ENCODE peak calls at places on chromosomes 16 and 17, in four cellular contexts. One of them, this sample, is unnamed.

GRCh38 chr16:58026705-58027340 is 1.3 kb downstream of the MMP15 start:
- DNase-seq in HCT116: no peak
- DNase-seq in H1: no peak
- DNase-seq in SK-N-SH: peak
- DNase-seq in this sample: no peak

GRCh38 chr16:84959045-84959576 is 52.2 kb downstream of the ZDHHC7 start:
- DNase-seq in SK-N-SH: no peak
- DNase-seq in HCT116: no peak
- DNase-seq in H1: no peak
- DNase-seq in this sample: no peak

GRCh38 chr17:67434061-67434525 is 57.0 kb downstream of the PITPNC1 start:
- DNase-seq in SK-N-SH: no peak
- DNase-seq in H1: no peak
- DNase-seq in HCT116: no peak
- DNase-seq in this sample: no peak

GRCh38 chr17:75652934-75653549 is 13.9 kb downstream of the RECQL5 start:
- DNase-seq in SK-N-SH: peak
- DNase-seq in HCT116: no peak
- DNase-seq in H1: no peak
- DNase-seq in this sample: no peak

GRCh38 chr17:8386841-8387240 is 3.8 kb upstream of the RPL26 start:
- DNase-seq in HCT116: no peak
- DNase-seq in SK-N-SH: no peak
- DNase-seq in H1: no peak
- DNase-seq in this sample: no peak

GRCh38 chr17:60128171-60128859 is 21.5 kb upstream of the CA4 start:
- DNase-seq in H1: no peak
- DNase-seq in SK-N-SH: peak
- DNase-seq in HCT116: no peak
- DNase-seq in this sample: no peak

GRCh38 chr16:71917900-71918299 is 22.6 kb downstream of the IST1 start:
- DNase-seq in H1: no peak
- DNase-seq in SK-N-SH: no peak
- DNase-seq in HCT116: no peak
- DNase-seq in this sample: no peak

GRCh38 chr17:46763416-46763815 is 55.1 kb downstream of the WNT3 start:
- DNase-seq in SK-N-SH: no peak
- DNase-seq in H1: no peak
- DNase-seq in HCT116: no peak
- DNase-seq in this sample: no peak

GRCh38 chr17:77527394-77527793 is 386.6 kb downstream of the SEC14L1 start:
- DNase-seq in H1: no peak
- DNase-seq in SK-N-SH: no peak
- DNase-seq in HCT116: no peak
- DNase-seq in this sample: no peak

GRCh38 chr17:76735006-76735405 is 2.1 kb downstream of the SRSF2 start:
- DNase-seq in SK-N-SH: no peak
- DNase-seq in HCT116: no peak
- DNase-seq in H1: no peak
- DNase-seq in this sample: no peak

GRCh38 chr16:920722-921121 is 50.1 kb downstream of the LMF1 start:
- DNase-seq in HCT116: no peak
- DNase-seq in SK-N-SH: no peak
- DNase-seq in H1: no peak
- DNase-seq in this sample: no peak

GRCh38 chr16:84841787-84842300 is 22.1 kb downstream of the CRISPLD2 start:
- DNase-seq in SK-N-SH: peak
- DNase-seq in H1: peak
- DNase-seq in HCT116: peak
- DNase-seq in this sample: no peak

GRCh38 chr17:70172921-70173320 is 3.6 kb downstream of the KCNJ2 start:
- DNase-seq in SK-N-SH: no peak
- DNase-seq in H1: no peak
- DNase-seq in HCT116: no peak
- DNase-seq in this sample: no peak

GRCh38 chr17:8941980-8942617 is 23.4 kb downstream of the PIK3R5 start:
- DNase-seq in H1: no peak
- DNase-seq in HCT116: no peak
- DNase-seq in SK-N-SH: no peak
- DNase-seq in this sample: no peak

GRCh38 chr16:11249233-11250061 is 6.6 kb downstream of the SOCS1 start:
- DNase-seq in SK-N-SH: no peak
- DNase-seq in HCT116: no peak
- DNase-seq in H1: no peak
- DNase-seq in this sample: no peak

GRCh38 chr16:31267332-31268032 is 7.7 kb downstream of the ITGAM start:
- DNase-seq in HCT116: no peak
- DNase-seq in H1: no peak
- DNase-seq in SK-N-SH: no peak
- DNase-seq in this sample: no peak

GRCh38 chr16:31488630-31489564 is 6.0 kb downstream of the SLC5A2 start:
- DNase-seq in H1: no peak
- DNase-seq in HCT116: no peak
- DNase-seq in SK-N-SH: no peak
- DNase-seq in this sample: no peak

GRCh38 chr17:79666111-79666510 is 55.3 kb upstream of the RBFOX3 start:
- DNase-seq in H1: no peak
- DNase-seq in SK-N-SH: no peak
- DNase-seq in HCT116: no peak
- DNase-seq in this sample: no peak

GRCh38 chr16:2152695-2153506 is 2.7 kb upstream of the TRAF7 start:
- DNase-seq in HCT116: no peak
- DNase-seq in SK-N-SH: no peak
- DNase-seq in H1: no peak
- DNase-seq in this sample: no peak

GRCh38 chr16:69567031-69567680 is 1.4 kb downstream of the NFAT5 start:
- DNase-seq in SK-N-SH: peak
- DNase-seq in H1: no peak
- DNase-seq in HCT116: no peak
- DNase-seq in this sample: no peak

GRCh38 chr17:43027091-43028032 is 2.3 kb downstream of the RND2 start:
- DNase-seq in HCT116: no peak
- DNase-seq in SK-N-SH: no peak
- DNase-seq in H1: no peak
- DNase-seq in this sample: no peak

GRCh38 chr17:17028878-17029535 is 13.2 kb upstream of the MPRIP start:
- DNase-seq in HCT116: no peak
- DNase-seq in SK-N-SH: no peak
- DNase-seq in H1: no peak
- DNase-seq in this sample: no peak

GRCh38 chr17:37101306-37101705 is 152.6 kb downstream of the AATF start:
- DNase-seq in H1: no peak
- DNase-seq in HCT116: no peak
- DNase-seq in SK-N-SH: no peak
- DNase-seq in this sample: no peak

GRCh38 chr16:70661918-70662641 is 15.7 kb downstream of the IL34 start:
- DNase-seq in HCT116: no peak
- DNase-seq in SK-N-SH: peak
- DNase-seq in H1: no peak
- DNase-seq in this sample: no peak

GRCh38 chr17:74218436-74218835 is 5.1 kb downstream of the TTYH2 start:
- DNase-seq in H1: no peak
- DNase-seq in HCT116: no peak
- DNase-seq in SK-N-SH: peak
- DNase-seq in this sample: no peak

GRCh38 chr16:12060751-12061150 is 84.2 kb downstream of the SNX29 start:
- DNase-seq in H1: no peak
- DNase-seq in SK-N-SH: no peak
- DNase-seq in HCT116: no peak
- DNase-seq in this sample: peak

GRCh38 chr16:15979801-15980200 is 30.4 kb downstream of the ABCC1 start:
- DNase-seq in SK-N-SH: no peak
- DNase-seq in HCT116: no peak
- DNase-seq in H1: no peak
- DNase-seq in this sample: no peak

GRCh38 chr17:67554634-67555033 is 163.1 kb upstream of the NOL11 start:
- DNase-seq in H1: no peak
- DNase-seq in SK-N-SH: no peak
- DNase-seq in HCT116: no peak
- DNase-seq in this sample: no peak

GRCh38 chr17:40486513-40487370 is 14.7 kb downstream of the TNS4 start:
- DNase-seq in HCT116: peak
- DNase-seq in SK-N-SH: no peak
- DNase-seq in H1: no peak
- DNase-seq in this sample: no peak

GRCh38 chr16:46620265-46621005 is 744 bp downstream of the SHCBP1 start:
- DNase-seq in HCT116: no peak
- DNase-seq in SK-N-SH: no peak
- DNase-seq in H1: no peak
- DNase-seq in this sample: no peak

GRCh38 chr16:79625738-79626137 is 25.2 kb upstream of the MAF start:
- DNase-seq in H1: no peak
- DNase-seq in SK-N-SH: no peak
- DNase-seq in HCT116: no peak
- DNase-seq in this sample: no peak

GRCh38 chr17:53336281-53336680 is 486.4 kb upstream of the KIF2B start:
- DNase-seq in H1: no peak
- DNase-seq in HCT116: no peak
- DNase-seq in SK-N-SH: no peak
- DNase-seq in this sample: no peak

GRCh38 chr17:73754886-73755285 is 110.6 kb upstream of the SDK2 start:
- DNase-seq in SK-N-SH: no peak
- DNase-seq in HCT116: no peak
- DNase-seq in H1: no peak
- DNase-seq in this sample: no peak

GRCh38 chr16:30997000-30997886 is 12.2 kb downstream of the HSD3B7 start:
- DNase-seq in HCT116: peak
- DNase-seq in SK-N-SH: peak
- DNase-seq in H1: peak
- DNase-seq in this sample: peak

GRCh38 chr17:72427761-72428109 is 306.9 kb downstream of the SOX9 start:
- DNase-seq in HCT116: no peak
- DNase-seq in H1: no peak
- DNase-seq in SK-N-SH: no peak
- DNase-seq in this sample: no peak

GRCh38 chr17:72426321-72426720 is 305.5 kb downstream of the SOX9 start:
- DNase-seq in SK-N-SH: no peak
- DNase-seq in H1: no peak
- DNase-seq in HCT116: no peak
- DNase-seq in this sample: no peak

GRCh38 chr17:72425796-72426173 is 305.0 kb downstream of the SOX9 start:
- DNase-seq in H1: no peak
- DNase-seq in SK-N-SH: no peak
- DNase-seq in HCT116: no peak
- DNase-seq in this sample: no peak

GRCh38 chr17:72425133-72425795 is 304.4 kb downstream of the SOX9 start:
- DNase-seq in SK-N-SH: no peak
- DNase-seq in H1: no peak
- DNase-seq in HCT116: no peak
- DNase-seq in this sample: no peak

GRCh38 chr17:72426948-72427760 is 306.3 kb downstream of the SOX9 start:
- DNase-seq in SK-N-SH: peak
- DNase-seq in HCT116: no peak
- DNase-seq in H1: no peak
- DNase-seq in this sample: no peak
- TF ChIP-seq JUND in SK-N-SH: no peak
- TF ChIP-seq JUND in HCT116: no peak
- TF ChIP-seq JUND in H1: no peak
- TF ChIP-seq JUND in this sample: no peak

GRCh38 chr17:57444632-57445031 is 188.3 kb downstream of the MSI2 start:
- DNase-seq in HCT116: no peak
- DNase-seq in SK-N-SH: no peak
- DNase-seq in H1: no peak
- DNase-seq in this sample: no peak

GRCh38 chr17:57443781-57444180 is 187.5 kb downstream of the MSI2 start:
- DNase-seq in SK-N-SH: no peak
- DNase-seq in H1: no peak
- DNase-seq in HCT116: no peak
- DNase-seq in this sample: no peak

GRCh38 chr17:57442401-57442823 is 186.1 kb downstream of the MSI2 start:
- DNase-seq in H1: no peak
- DNase-seq in SK-N-SH: no peak
- DNase-seq in HCT116: no peak
- DNase-seq in this sample: no peak

GRCh38 chr17:57441270-57441600 is 184.9 kb downstream of the MSI2 start:
- DNase-seq in H1: no peak
- DNase-seq in SK-N-SH: no peak
- DNase-seq in HCT116: no peak
- DNase-seq in this sample: no peak

GRCh38 chr17:57442914-57443571 is 186.7 kb downstream of the MSI2 start:
- DNase-seq in H1: no peak
- DNase-seq in SK-N-SH: no peak
- DNase-seq in HCT116: no peak
- DNase-seq in this sample: no peak
- TF ChIP-seq JUND in H1: no peak
- TF ChIP-seq JUND in SK-N-SH: no peak
- TF ChIP-seq JUND in HCT116: no peak
- TF ChIP-seq JUND in this sample: no peak

DNA sequence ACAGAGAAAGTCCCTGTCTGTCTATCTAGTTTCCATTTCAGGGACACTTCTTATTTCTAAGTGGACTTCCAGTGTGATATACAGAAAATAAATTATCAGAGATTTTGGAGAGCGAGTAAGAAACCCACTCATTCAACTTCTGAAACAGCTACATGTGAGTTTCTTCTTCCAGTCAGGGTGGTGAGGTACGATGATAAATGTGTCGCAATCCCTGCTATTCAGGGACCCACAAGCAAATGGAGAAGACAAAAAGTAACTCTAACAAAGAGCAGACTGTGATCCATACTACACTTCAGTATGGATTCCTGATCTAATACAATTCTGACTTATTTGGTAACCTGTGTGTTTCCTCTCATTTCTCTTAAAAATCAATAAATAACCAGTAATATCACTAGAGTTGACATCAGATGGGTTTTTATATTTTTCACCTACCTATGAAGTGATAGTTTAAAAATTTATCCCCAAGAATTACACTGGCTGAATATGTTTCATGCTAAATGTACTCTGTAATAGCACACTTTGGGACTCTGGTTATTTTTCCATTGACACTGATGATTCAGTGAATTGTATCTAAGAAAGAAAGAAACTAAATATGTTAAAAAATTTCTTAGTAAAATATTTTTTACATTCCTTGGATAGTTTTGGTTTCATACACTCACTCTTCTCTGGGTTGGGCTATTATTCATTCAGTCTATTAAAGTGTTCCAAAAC is 16.9 kb downstream of the CNTNAP4 start:
- DNase-seq in SK-N-SH: no peak
- DNase-seq in HCT116: no peak
- DNase-seq in H1: no peak
- DNase-seq in this sample: no peak
- TF ChIP-seq JUND in SK-N-SH: no peak
- TF ChIP-seq JUND in HCT116: no peak
- TF ChIP-seq JUND in H1: no peak
- TF ChIP-seq JUND in this sample: no peak

DNA sequence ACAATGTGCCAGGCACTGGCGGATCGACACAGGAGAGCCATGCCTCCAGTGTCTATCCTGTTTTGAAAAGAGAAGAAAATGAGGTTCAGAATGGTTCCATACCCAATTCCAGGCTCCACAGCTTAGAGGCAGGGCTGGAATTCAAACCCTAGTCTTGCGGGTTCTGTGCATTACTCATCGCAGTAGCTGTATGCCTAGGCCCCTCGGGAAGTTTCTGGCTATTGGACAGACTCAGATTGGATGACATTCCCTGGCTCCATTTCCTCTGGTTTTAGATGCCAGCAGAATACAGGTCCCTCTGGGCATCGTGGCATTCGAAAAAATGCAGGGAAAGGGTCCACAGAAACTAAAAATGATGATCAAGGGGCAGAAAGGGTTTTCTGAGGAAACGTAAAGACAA is 184.7 kb downstream of the COPRS start:
- DNase-seq in H1: no peak
- DNase-seq in HCT116: no peak
- DNase-seq in SK-N-SH: no peak
- DNase-seq in this sample: no peak
- TF ChIP-seq JUND in H1: no peak
- TF ChIP-seq JUND in HCT116: no peak
- TF ChIP-seq JUND in SK-N-SH: peak
- TF ChIP-seq JUND in this sample: no peak

This sample was measured in GM12878.